ENCODE peak calls at places on chromosomes 7 and 10, in five cellular contexts. J, W, I, H and G are unnamed samples.

GRCh38 chr10:127997241-127997640 is 90.3 kb downstream of the PTPRE start:
- DNase-seq in H (no peak), J (no peak), I (no peak), W (no peak), G (no peak)

GRCh38 chr10:123156091-123156490 is 1.9 kb downstream of the BUB3 start:
- DNase-seq in H (no peak), I (no peak), W (no peak), J (no peak), G (no peak)

GRCh38 chr7:106957766-106958165 is 86.7 kb upstream of the PRKAR2B start:
- DNase-seq in J (no peak), W (no peak), I (no peak), H (peak), G (no peak)

GRCh38 chr7:96111405-96111804 is 210.5 kb downstream of the SLC25A13 start:
- DNase-seq in J (no peak), H (no peak), I (no peak), W (no peak), G (no peak)

GRCh38 chr7:91852263-91852741 is 28.2 kb downstream of the MTERF1 start:
- DNase-seq in I (no peak), W (no peak), J (no peak), H (no peak), G (no peak)

GRCh38 chr7:72316148-72316547 is 96.0 kb downstream of the CALN1 start:
- DNase-seq in J (no peak), H (no peak), W (no peak), I (no peak), G (no peak)

GRCh38 chr7:76281706-76282343 is 20.6 kb upstream of the HSPB1 start:
- DNase-seq in J (no peak), W (no peak), I (no peak), H (no peak), G (no peak)

GRCh38 chr7:145092766-145093165 is 256.9 kb upstream of the TPK1 start:
- DNase-seq in H (no peak), I (no peak), J (no peak), W (no peak), G (no peak)

GRCh38 chr7:137304624-137305235 is 38.8 kb downstream of the PTN start:
- DNase-seq in I (no peak), H (no peak), J (no peak), W (no peak), G (no peak)

GRCh38 chr7:69389220-69389619 is 209.1 kb upstream of the AUTS2 start:
- DNase-seq in H (no peak), I (no peak), W (no peak), J (no peak), G (no peak)

GRCh38 chr10:111267673-111268072 is 190.8 kb downstream of the ADRA2A start:
- DNase-seq in H (no peak), W (no peak), J (no peak), I (no peak), G (no peak)

GRCh38 chr7:117597755-117598154 is 117.9 kb downstream of the CFTR start:
- DNase-seq in I (no peak), W (no peak), J (no peak), H (no peak), G (no peak)